ENCODE peak calls at places on chromosomes 3 and 15, in ten cellular contexts. G, T, I, X, N, W, L, C, Q and R are unnamed samples.

GRCh38 chr15:45242289-45242688 is 9.7 kb upstream of the SLC28A2 start:
- DNase-seq in N (no peak), Q (peak; percentile 5), I (no peak), X (no peak), T (peak; percentile 2), W (peak; percentile 20), G (peak; percentile 3), L (no peak), C (no peak), R (peak; percentile 4)

GRCh38 chr3:48222616-48223513 is at the start of gene CAMP:
- DNase-seq in I (no peak), Q (peak; percentile 14), X (no peak), W (peak; percentile 52), N (peak; percentile 65), G (peak; percentile 76), T (peak; percentile 64), C (no peak), L (no peak), R (peak; percentile 89)

GRCh38 chr15:68653795-68654194 is 75.0 kb downstream of the CORO2B start:
- DNase-seq in X (no peak), L (no peak), Q (no peak), I (no peak), G (no peak), T (no peak), W (no peak), N (no peak), C (peak; percentile 28), R (no peak)

GRCh38 chr15:68930268-68931022 is at the start of gene SPESP1:
- DNase-seq in C (no peak), T (peak; percentile 82), L (peak; percentile 29), N (peak; percentile 59), G (no peak), I (peak; percentile 24), W (peak; percentile 49), Q (no peak), X (peak; percentile 38), R (no peak)

GRCh38 chr3:89107461-89108035 is at the start of gene EPHA3:
- DNase-seq in I (peak; percentile 47), T (peak; percentile 64), W (peak; percentile 63), N (peak; percentile 57), C (peak; percentile 71), Q (peak; percentile 76), X (peak; percentile 55), L (no peak), G (peak; percentile 3), R (peak; percentile 75)

GRCh38 chr3:190378240-190378891 is 9.6 kb upstream of the CLDN16 start:
- DNase-seq in Q (no peak), T (no peak), N (peak; percentile 12), L (no peak), X (no peak), G (peak; percentile 87), W (peak; percentile 96), C (no peak), I (no peak), R (peak; percentile 85)

GRCh38 chr3:180421711-180422110 is 180.3 kb upstream of the TTC14 start:
- DNase-seq in T (no peak), X (no peak), W (peak; percentile 53), N (no peak), I (no peak), L (no peak), Q (no peak), C (no peak), G (no peak), R (peak; percentile 9)

GRCh38 chr15:96974761-96975160 is 644.3 kb downstream of the NR2F2 start:
- DNase-seq in W (peak; percentile 10), T (no peak), C (no peak), N (no peak), Q (no peak), I (no peak), L (no peak), G (peak; percentile 29), X (no peak), R (no peak)

GRCh38 chr3:126179825-126180476 is 435 bp downstream of the ALDH1L1 start:
- DNase-seq in T (peak; percentile 16), C (peak; percentile 14), W (no peak), X (no peak), Q (peak; percentile 58), N (peak; percentile 77), L (no peak), I (no peak), G (no peak), R (peak; percentile 57)